ENCODE peak calls at places on chromosome 15, in eight cellular contexts. M is activated CD8-positive, alpha-beta memory T cell treated with anti-CD3 and anti-CD28 coated beads for 4 hours; W is HT-29; Q is nucleus accumbens; V is hypothalamus; J is prostate gland; H is lower leg skin; T is non-pigmented ciliary epithelial cell. Y is an unnamed sample.

GRCh38 chr15:89971592-89971997 is 29.5 kb upstream of the ZNF710 start:
- DNase-seq in W (peak; percentile 89), H (no peak), V (no peak), M (no peak), T (peak; percentile 5), Q (peak; percentile 30), J (peak; percentile 53), Y (no peak)

GRCh38 chr15:35713733-35714132 is 167.8 kb upstream of the DPH6 start:
- DNase-seq in M (no peak), T (peak; percentile 71), H (no peak), Q (no peak), V (no peak), W (no peak), J (no peak), Y (no peak)

GRCh38 chr15:80779658-80780415 is 667 bp downstream of the CEMIP start:
- DNase-seq in Q (peak; percentile 12), J (peak; percentile 23), W (peak; percentile 50), H (no peak), V (no peak), M (no peak), T (no peak), Y (no peak)

GRCh38 chr15:43911235-43911661 is 84.4 kb downstream of the WDR76 start:
- DNase-seq in V (no peak), J (no peak), T (peak; percentile 89), W (no peak), H (peak; percentile 91), Q (peak; percentile 65), M (no peak), Y (peak; percentile 70)

GRCh38 chr15:92661069-92661468 is 5.5 kb upstream of the FAM174B start:
- DNase-seq in M (no peak), V (no peak), J (no peak), T (no peak), H (no peak), Q (no peak), W (no peak), Y (no peak)

GRCh38 chr15:62495670-62496328 is 330.7 kb upstream of the C2CD4B start:
- DNase-seq in H (no peak), T (peak; percentile 75), Q (no peak), W (no peak), V (no peak), J (no peak), M (no peak), Y (no peak)

GRCh38 chr15:92714071-92714456 is 58.5 kb upstream of the FAM174B start:
- DNase-seq in W (no peak), T (no peak), M (no peak), V (no peak), Q (no peak), H (peak; percentile 85), J (peak; percentile 17), Y (peak; percentile 33)

GRCh38 chr15:51281368-51281967 is 56.9 kb downstream of the CYP19A1 start:
- DNase-seq in T (peak; percentile 19), M (no peak), V (no peak), W (peak; percentile 59), Q (peak; percentile 82), J (peak; percentile 15), H (peak; percentile 90), Y (peak; percentile 69)

GRCh38 chr15:92627014-92627413 is 28.6 kb downstream of the FAM174B start:
- DNase-seq in W (no peak), Q (no peak), T (no peak), M (no peak), V (no peak), J (no peak), H (no peak), Y (no peak)

GRCh38 chr15:45521596-45522167 is 873 bp downstream of the SLC30A4 start:
- DNase-seq in J (peak; percentile 32), W (peak; percentile 40), T (no peak), H (no peak), Q (no peak), M (no peak), V (no peak), Y (no peak)

GRCh38 chr15:85380860-85381535 is 595 bp downstream of the AKAP13 start:
- DNase-seq in H (peak; percentile 90), Q (no peak), W (peak; percentile 50), M (peak; percentile 22), V (no peak), J (peak; percentile 28), T (no peak), Y (no peak)

GRCh38 chr15:67125589-67126502 is 60.4 kb downstream of the SMAD3 start:
- DNase-seq in T (peak; percentile 96), Q (no peak), H (peak; percentile 94), V (no peak), M (no peak), J (peak; percentile 56), W (peak; percentile 68), Y (no peak)

GRCh38 chr15:40010681-40011080 is 28.3 kb downstream of the SRP14 start:
- DNase-seq in M (no peak), V (no peak), H (no peak), J (no peak), T (peak; percentile 41), Q (peak; percentile 22), W (no peak), Y (peak; percentile 44)

GRCh38 chr15:88467935-88468528 is 524 bp downstream of the MRPS11 start:
- DNase-seq in Q (no peak), T (no peak), J (no peak), H (peak; percentile 32), M (no peak), V (no peak), W (peak; percentile 26), Y (no peak)

GRCh38 chr15:81373996-81374395 is at the start of gene TMC3:
- DNase-seq in T (peak; percentile 46), V (no peak), J (no peak), Q (peak; percentile 8), W (no peak), M (no peak), H (no peak), Y (no peak)

GRCh38 chr15:48001393-48002059 is 119.3 kb upstream of the SLC24A5 start:
- DNase-seq in M (no peak), H (no peak), V (no peak), Q (no peak), W (no peak), T (no peak), J (no peak), Y (no peak)

GRCh38 chr15:27902680-27903385 is 196.3 kb downstream of the OCA2 start:
- DNase-seq in T (no peak), J (no peak), H (no peak), V (no peak), W (no peak), M (no peak), Q (no peak), Y (no peak)

GRCh38 chr15:87849181-87849580 is 407.4 kb downstream of the NTRK3 start:
- DNase-seq in J (no peak), Q (no peak), M (no peak), W (no peak), H (no peak), T (peak; percentile 4), V (no peak), Y (no peak)

GRCh38 chr15:90300988-90301715 is 35.7 kb downstream of the NGRN start:
- DNase-seq in M (peak; percentile 29), Q (no peak), W (peak; percentile 77), T (no peak), J (no peak), V (no peak), H (peak; percentile 86), Y (no peak)

GRCh38 chr15:57477736-57478522 is 101.6 kb downstream of the CGNL1 start:
- DNase-seq in V (no peak), T (no peak), M (no peak), J (no peak), Q (no peak), H (no peak), W (peak; percentile 74), Y (no peak)

GRCh38 chr15:59553879-59554735 is 57.5 kb upstream of the GCNT3 start:
- DNase-seq in M (no peak), J (peak; percentile 68), T (peak; percentile 63), V (no peak), W (peak; percentile 97), Q (no peak), H (no peak), Y (no peak)

GRCh38 chr15:66153549-66154415 is 99.8 kb downstream of the MEGF11 start:
- DNase-seq in M (no peak), W (no peak), T (no peak), V (no peak), J (no peak), H (no peak), Q (no peak), Y (no peak)

GRCh38 chr15:67225336-67225735 is 29.1 kb downstream of the AAGAB start:
- DNase-seq in Q (no peak), J (no peak), M (no peak), W (no peak), H (no peak), T (peak; percentile 46), V (no peak), Y (no peak)

GRCh38 chr15:101269479-101270223 is 7.6 kb downstream of the SELENOS start:
- DNase-seq in W (peak; percentile 37), M (no peak), J (no peak), Q (no peak), V (no peak), H (peak; percentile 78), T (no peak), Y (no peak)

GRCh38 chr15:62068071-62068786 is 1.5 kb downstream of the C2CD4A start:
- DNase-seq in T (no peak), V (no peak), M (no peak), H (no peak), J (peak; percentile 14), W (peak; percentile 49), Q (no peak), Y (no peak)

GRCh38 chr15:73989001-73989798 is 2.9 kb downstream of the STOML1 start:
- DNase-seq in M (no peak), J (no peak), V (no peak), H (peak; percentile 76), W (peak; percentile 56), T (no peak), Q (no peak), Y (no peak)